ENCODE peak calls at places on chromosomes 7 and 10, in nine cellular contexts. N is endothelial cell, S is neural progenitor cell, E is sigmoid colon, H is BJ, O is Caco-2, X is cardiac muscle cell, P is WTC11, B is LNCaP clone FGC. Q is an unnamed sample.

GRCh38 chr7:118152632-118153031 is 31.3 kb upstream of the LSM8 start:
- DNase-seq in N (no peak), S (no peak), E (no peak), H (no peak), O (no peak), X (no peak), P (no peak), B (no peak), Q (no peak)

GRCh38 chr7:155885162-155886160 is 73.2 kb upstream of the SHH start:
- DNase-seq in N (peak), S (peak), E (peak), H (no peak), O (no peak), X (no peak), P (no peak), B (no peak), Q (peak)

GRCh38 chr10:110209399-110209925 is 2.1 kb downstream of the MXI1 start:
- DNase-seq in N (peak), S (peak), E (peak), H (no peak), O (peak), X (peak), P (peak), B (peak), Q (peak)

GRCh38 chr10:110783509-110784103 is 88.1 kb upstream of the PDCD4 start:
- DNase-seq in N (no peak), S (no peak), E (no peak), H (no peak), O (no peak), X (no peak), P (no peak), B (no peak), Q (no peak)

GRCh38 chr7:73682745-73683055 is 553 bp downstream of the DNAJC30 start:
- DNase-seq in N (no peak), S (peak), E (no peak), H (no peak), O (no peak), X (no peak), P (no peak), B (no peak), Q (no peak)

GRCh38 chr7:3835102-3835501 is 534.0 kb downstream of the SDK1 start:
- DNase-seq in N (no peak), S (no peak), E (no peak), H (no peak), O (no peak), X (no peak), P (no peak), B (no peak), Q (no peak)

GRCh38 chr10:112774808-112775207 is 175.2 kb upstream of the TCF7L2 start:
- DNase-seq in N (no peak), S (no peak), E (no peak), H (no peak), O (no peak), X (peak), P (no peak), B (no peak), Q (no peak)

GRCh38 chr10:44217274-44217820 is 167.6 kb downstream of the CXCL12 start:
- DNase-seq in N (no peak), S (no peak), E (no peak), H (no peak), O (no peak), X (no peak), P (no peak), B (no peak), Q (no peak)

GRCh38 chr10:19302117-19302516 is 253.5 kb downstream of the MALRD1 start:
- DNase-seq in N (no peak), S (no peak), E (no peak), H (no peak), O (no peak), X (no peak), P (no peak), B (no peak), Q (no peak)

GRCh38 chr7:139359366-139360209 is at the start of gene LUC7L2:
- DNase-seq in N (peak), S (peak), E (peak), H (peak), O (peak), X (peak), P (peak), B (peak), Q (peak)
- TF ChIP-seq CTCF in N (no peak), S (peak), E (no peak), H (peak), O (no peak), X (no peak), P (no peak), B (peak), Q (no peak)

GRCh38 chr7:55142919-55143600 is 124.2 kb downstream of the EGFR start:
- DNase-seq in N (no peak), S (no peak), E (no peak), H (no peak), O (no peak), X (no peak), P (no peak), B (no peak), Q (no peak)

GRCh38 chr7:55147101-55147500 is 128.3 kb downstream of the EGFR start:
- DNase-seq in N (no peak), S (no peak), E (no peak), H (no peak), O (no peak), X (no peak), P (no peak), B (no peak), Q (no peak)

GRCh38 chr7:55145606-55146005 is 126.8 kb downstream of the EGFR start:
- DNase-seq in N (no peak), S (no peak), E (no peak), H (no peak), O (no peak), X (no peak), P (no peak), B (no peak), Q (no peak)

GRCh38 chr7:55144955-55145342 is 126.1 kb downstream of the EGFR start:
- DNase-seq in N (no peak), S (peak), E (no peak), H (no peak), O (no peak), X (no peak), P (no peak), B (no peak), Q (peak)

DNA sequence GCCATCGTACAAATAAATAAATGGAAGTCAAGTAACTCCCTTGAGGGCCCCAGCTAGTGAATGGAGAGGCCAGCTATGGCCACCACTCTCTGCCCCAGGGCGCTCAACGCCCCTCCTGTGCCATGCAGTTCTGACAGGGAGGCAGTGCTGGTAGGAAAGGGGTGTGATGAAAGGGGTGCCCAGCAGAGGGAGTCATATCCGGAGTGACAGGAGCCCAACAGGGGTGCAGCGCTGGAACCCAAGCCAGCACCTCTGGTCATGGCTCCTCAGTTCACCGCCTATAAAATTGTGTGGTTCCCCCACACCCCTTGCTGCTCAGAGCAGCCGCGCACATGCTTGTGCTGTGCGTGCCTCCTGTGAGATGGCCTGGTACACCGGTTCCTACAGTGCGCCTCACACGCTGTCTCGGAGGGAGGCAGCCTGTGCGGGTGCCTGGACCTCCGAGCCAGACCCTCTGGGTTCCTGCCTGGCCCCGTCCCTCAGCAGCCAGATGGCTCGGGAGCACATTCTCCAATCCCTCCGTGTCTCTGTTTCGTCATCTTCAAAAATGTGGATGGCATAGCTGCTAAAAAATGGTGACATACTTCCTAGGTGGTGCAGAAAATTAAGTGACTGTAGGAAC is 125.6 kb downstream of the EGFR start:
- DNase-seq in N (no peak), S (peak), E (no peak), H (no peak), O (no peak), X (no peak), P (peak), B (no peak), Q (peak)
- TF ChIP-seq CTCF in N (peak), S (peak), E (no peak), H (peak), O (peak), X (no peak), P (peak), B (peak), Q (peak)

GRCh38 chr7:123437447-123437995 is 96.9 kb downstream of the IQUB start:
- DNase-seq in N (no peak), S (no peak), E (no peak), H (no peak), O (no peak), X (no peak), P (no peak), B (no peak), Q (no peak)
- TF ChIP-seq CTCF in N (no peak), S (no peak), E (no peak), H (no peak), O (no peak), X (no peak), P (no peak), B (no peak), Q (no peak)

GRCh38 chr7:129212596-129212995 is 12.2 kb upstream of the AHCYL2 start:
- DNase-seq in N (no peak), S (no peak), E (peak), H (no peak), O (no peak), X (no peak), P (no peak), B (no peak), Q (no peak)

GRCh38 chr7:129210989-129211312 is 13.9 kb upstream of the AHCYL2 start:
- DNase-seq in N (no peak), S (no peak), E (peak), H (no peak), O (no peak), X (no peak), P (no peak), B (no peak), Q (no peak)

GRCh38 chr7:129212126-129212525 is 12.7 kb upstream of the AHCYL2 start:
- DNase-seq in N (no peak), S (no peak), E (peak), H (no peak), O (no peak), X (no peak), P (no peak), B (no peak), Q (no peak)

GRCh38 chr7:129210256-129210988 is 14.4 kb upstream of the AHCYL2 start:
- DNase-seq in N (peak), S (peak), E (peak), H (no peak), O (peak), X (peak), P (peak), B (peak), Q (peak)

DNA sequence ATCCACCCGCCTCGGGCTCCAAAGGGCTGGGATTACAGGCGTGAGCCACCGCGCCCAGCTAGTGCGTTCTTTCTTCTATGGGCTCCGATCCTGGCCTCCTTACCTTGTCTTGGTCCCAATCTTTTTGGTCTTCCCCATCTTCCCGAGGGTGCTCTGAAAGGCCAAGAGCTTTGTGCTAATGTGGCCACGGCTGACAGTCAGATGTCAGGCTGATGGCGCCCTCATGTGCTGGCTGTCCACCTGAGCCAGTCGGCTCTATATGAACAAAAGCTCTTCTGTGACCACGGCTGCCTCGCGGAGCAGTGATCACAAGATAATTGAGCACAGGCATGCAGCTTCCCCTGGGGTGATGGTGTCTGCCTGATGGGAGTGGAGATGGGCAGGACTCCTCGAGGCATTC is 11.0 kb upstream of the AHCYL2 start:
- DNase-seq in N (no peak), S (peak), E (peak), H (no peak), O (peak), X (no peak), P (peak), B (no peak), Q (peak)
- TF ChIP-seq CTCF in N (no peak), S (peak), E (no peak), H (no peak), O (peak), X (no peak), P (no peak), B (peak), Q (no peak)